ENCODE peak calls at places on chromosomes 13 and 19, in eight cellular contexts. C, J, Y, V, L, P, Z and D are unnamed samples.

GRCh38 chr13:48600374-48601364 is 53.1 kb upstream of the CYSLTR2 start:
- DNase-seq in C (no peak), J (no peak), Y (no peak), V (peak; percentile 16), L (peak; percentile 10), P (peak; percentile 15), Z (peak; percentile 87), D (peak; percentile 92)

GRCh38 chr19:18135712-18136584 is 17.0 kb upstream of the PIK3R2 start:
- DNase-seq in C (no peak), J (no peak), Y (no peak), V (no peak), L (peak; percentile 84), P (no peak), Z (no peak), D (peak; percentile 21)

GRCh38 chr19:51327066-51327985 is 14.6 kb downstream of the VSIG10L start:
- DNase-seq in C (peak; percentile 38), J (peak; percentile 60), Y (peak; percentile 28), V (no peak), L (no peak), P (no peak), Z (no peak), D (no peak)

GRCh38 chr13:75153834-75154233 is 328.1 kb downstream of the TBC1D4 start:
- DNase-seq in C (no peak), J (no peak), Y (no peak), V (no peak), L (no peak), P (no peak), Z (no peak), D (peak; percentile 27)

GRCh38 chr19:12782424-12783225 is 7.3 kb upstream of the HOOK2 start:
- DNase-seq in C (peak; percentile 80), J (peak; percentile 92), Y (peak; percentile 89), V (peak; percentile 91), L (peak; percentile 55), P (peak; percentile 84), Z (peak; percentile 80), D (peak; percentile 58)

GRCh38 chr19:20444202-20444885 is 121.2 kb downstream of the ZNF737 start:
- DNase-seq in C (no peak), J (no peak), Y (no peak), V (no peak), L (no peak), P (no peak), Z (no peak), D (no peak)

GRCh38 chr19:14530005-14530348 is 583 bp downstream of the TECR start:
- DNase-seq in C (no peak), J (no peak), Y (no peak), V (peak; percentile 34), L (no peak), P (peak; percentile 23), Z (no peak), D (no peak)

GRCh38 chr19:38247126-38247525 is 9.0 kb downstream of the PPP1R14A start:
- DNase-seq in C (no peak), J (no peak), Y (no peak), V (no peak), L (no peak), P (no peak), Z (no peak), D (no peak)

GRCh38 chr13:98089246-98089645 is 53.6 kb upstream of the FARP1 start:
- DNase-seq in C (no peak), J (no peak), Y (no peak), V (no peak), L (no peak), P (peak; percentile 63), Z (peak; percentile 60), D (peak; percentile 37)

GRCh38 chr19:9566729-9567128 is 17.6 kb downstream of the ZNF121 start:
- DNase-seq in C (no peak), J (no peak), Y (no peak), V (no peak), L (no peak), P (no peak), Z (no peak), D (no peak)

GRCh38 chr13:107252428-107252827 is 684.5 kb upstream of the ARGLU1 start:
- DNase-seq in C (no peak), J (no peak), Y (no peak), V (no peak), L (no peak), P (no peak), Z (no peak), D (no peak)

GRCh38 chr13:23547000-23547590 is 23.1 kb upstream of the TNFRSF19 start:
- DNase-seq in C (no peak), J (no peak), Y (no peak), V (peak; percentile 31), L (no peak), P (peak; percentile 22), Z (peak; percentile 21), D (no peak)

GRCh38 chr13:36475468-36475867 is 43.2 kb downstream of the CCNA1 start:
- DNase-seq in C (no peak), J (no peak), Y (no peak), V (no peak), L (no peak), P (peak; percentile 40), Z (peak; percentile 14), D (no peak)

GRCh38 chr13:73715114-73715909 is 418.9 kb downstream of the KLF12 start:
- DNase-seq in C (no peak), J (peak; percentile 23), Y (peak; percentile 11), V (no peak), L (no peak), P (no peak), Z (no peak), D (no peak)

GRCh38 chr19:858868-859843 is at the start of gene CFD:
- DNase-seq in C (no peak), J (no peak), Y (no peak), V (no peak), L (no peak), P (no peak), Z (no peak), D (no peak)

GRCh38 chr13:109924376-109924775 is 138.0 kb upstream of the IRS2 start:
- DNase-seq in C (no peak), J (no peak), Y (no peak), V (no peak), L (no peak), P (no peak), Z (no peak), D (no peak)

GRCh38 chr13:35711909-35712308 is 235.4 kb upstream of the MAB21L1 start:
- DNase-seq in C (no peak), J (no peak), Y (no peak), V (no peak), L (no peak), P (no peak), Z (no peak), D (no peak)

GRCh38 chr13:47426126-47426849 is 529.4 kb upstream of the HTR2A start:
- DNase-seq in C (no peak), J (no peak), Y (no peak), V (no peak), L (no peak), P (peak; percentile 58), Z (peak; percentile 73), D (no peak)

GRCh38 chr19:19948800-19949199 is 48.1 kb downstream of the ZNF93 start:
- DNase-seq in C (no peak), J (no peak), Y (no peak), V (no peak), L (no peak), P (no peak), Z (no peak), D (no peak)

GRCh38 chr13:112200200-112200599 is 133.3 kb downstream of the SOX1 start:
- DNase-seq in C (no peak), J (no peak), Y (no peak), V (no peak), L (no peak), P (no peak), Z (no peak), D (no peak)

GRCh38 chr19:16698914-16699313 is 20.7 kb upstream of the NWD1 start:
- DNase-seq in C (no peak), J (no peak), Y (no peak), V (no peak), L (no peak), P (no peak), Z (no peak), D (no peak)

GRCh38 chr19:58372311-58373133 is 8.3 kb downstream of the ZNF837 start:
- DNase-seq in C (no peak), J (no peak), Y (no peak), V (no peak), L (no peak), P (no peak), Z (no peak), D (no peak)

GRCh38 chr19:13060964-13061927 is 41.4 kb downstream of the LYL1 start:
- DNase-seq in C (peak; percentile 65), J (peak; percentile 85), Y (peak; percentile 75), V (peak; percentile 89), L (peak; percentile 63), P (peak; percentile 87), Z (peak; percentile 77), D (peak; percentile 55)

GRCh38 chr19:43773725-43774102 is 7.1 kb downstream of the KCNN4 start:
- DNase-seq in C (no peak), J (no peak), Y (no peak), V (no peak), L (no peak), P (no peak), Z (no peak), D (no peak)

GRCh38 chr19:47582320-47582909 is 9.5 kb upstream of the ZNF541 start:
- DNase-seq in C (no peak), J (no peak), Y (no peak), V (no peak), L (no peak), P (peak; percentile 33), Z (no peak), D (peak; percentile 96)

GRCh38 chr13:75902166-75903104 is 266.3 kb downstream of the LMO7 start:
- DNase-seq in C (no peak), J (no peak), Y (no peak), V (no peak), L (no peak), P (no peak), Z (no peak), D (no peak)

GRCh38 chr13:112066624-112067004 is 335 bp upstream of the SOX1 start:
- DNase-seq in C (peak; percentile 24), J (peak; percentile 49), Y (peak; percentile 32), V (no peak), L (peak; percentile 92), P (no peak), Z (no peak), D (no peak)

GRCh38 chr13:112603641-112604220 is 15.8 kb upstream of the TUBGCP3 start:
- DNase-seq in C (no peak), J (no peak), Y (no peak), V (no peak), L (no peak), P (no peak), Z (no peak), D (peak; percentile 54)

GRCh38 chr19:7833225-7834156 is 3.5 kb downstream of the EVI5L start:
- DNase-seq in C (no peak), J (no peak), Y (no peak), V (no peak), L (no peak), P (peak; percentile 87), Z (no peak), D (peak; percentile 16)